ENCODE peak calls at places on chromosomes 7 and 10, in ten cellular contexts. A is CD8-positive, alpha-beta memory T cell; M is GM23248; J is transverse colon; H is A549; G is CD4-positive, alpha-beta memory T cell; I is mucosa of descending colon; F is tibial artery; O is right cardiac atrium; K is lung. P is an unnamed sample. For H3K9me3, the result is how much of the 10 kb centered on the place peaks cover.

GRCh38 chr7:7271094-7271874 is 88.9 kb downstream of the C1GALT1 start:
- DNase-seq in G (no peak), K (no peak), J (peak), F (no peak), O (no peak), M (no peak), A (no peak), H (no peak), I (peak), P (no peak)

GRCh38 chr10:15252396-15252795 is 83.9 kb upstream of the NMT2 start:
- DNase-seq in K (no peak), I (no peak), F (no peak), H (no peak), G (no peak), O (no peak), M (no peak), A (no peak), J (no peak), P (no peak)

GRCh38 chr10:62183442-62183841 is 85.2 kb downstream of the RTKN2 start:
- DNase-seq in G (peak), O (no peak), I (no peak), A (peak), F (no peak), J (no peak), H (no peak), K (no peak), M (no peak), P (peak)

GRCh38 chr7:115008465-115009114 is 86.7 kb downstream of the MDFIC start:
- DNase-seq in J (peak), M (peak), I (peak), K (peak), G (peak), H (no peak), A (peak), F (peak), O (peak), P (no peak)

GRCh38 chr10:533611-534566 is 155.6 kb downstream of the DIP2C start:
- DNase-seq in G (no peak), K (no peak), J (no peak), I (no peak), A (no peak), F (peak), O (no peak), H (no peak), M (no peak), P (no peak)

GRCh38 chr10:80324086-80324485 is 32.5 kb downstream of the DYDC1 start:
- DNase-seq in I (no peak), J (no peak), K (no peak), A (no peak), O (no peak), H (no peak), M (peak), G (no peak), F (no peak), P (no peak)

GRCh38 chr7:455110-455928 is 64.3 kb downstream of the PDGFA start:
- DNase-seq in G (no peak), I (peak), A (no peak), M (no peak), H (no peak), K (no peak), J (peak), F (peak), O (peak), P (no peak)

GRCh38 chr10:74151879-74152722 is 1.1 kb downstream of the ADK start:
- DNase-seq in H (no peak), F (no peak), M (peak), I (no peak), A (no peak), J (no peak), K (no peak), O (no peak), G (no peak), P (no peak)

GRCh38 chr7:131007439-131008330 is 273.7 kb upstream of the KLF14 start:
- DNase-seq in K (peak), G (peak), M (peak), I (peak), H (peak), J (peak), O (peak), A (peak), F (no peak), P (peak)

GRCh38 chr10:86668297-86669165 is at the start of gene LDB3:
- DNase-seq in F (peak), I (no peak), O (peak), A (no peak), J (peak), H (no peak), G (no peak), K (no peak), M (no peak), P (no peak)

GRCh38 chr10:75512534-75512933 is 81.1 kb downstream of the LRMDA start:
- DNase-seq in M (no peak), A (no peak), H (no peak), F (no peak), O (no peak), J (no peak), K (peak), I (peak), G (no peak), P (no peak)

GRCh38 chr10:28774051-28774995 is 97.0 kb downstream of the BAMBI start:
- DNase-seq in I (no peak), O (no peak), G (no peak), F (no peak), J (no peak), M (no peak), A (no peak), K (no peak), H (no peak), P (no peak)

GRCh38 chr7:152970481-152970880 is 210.9 kb downstream of the ACTR3B start:
- DNase-seq in G (no peak), I (no peak), J (no peak), O (no peak), K (no peak), A (no peak), F (no peak), M (no peak), H (no peak), P (no peak)

GRCh38 chr7:21269021-21269420 is 158.9 kb upstream of the SP4 start:
- DNase-seq in A (no peak), F (no peak), K (no peak), M (no peak), O (no peak), G (no peak), J (no peak), I (no peak), H (no peak), P (no peak)

GRCh38 chr7:29464693-29465092 is 98.9 kb upstream of the PRR15 start:
- DNase-seq in I (no peak), G (no peak), M (no peak), K (no peak), H (no peak), J (no peak), O (no peak), F (no peak), A (no peak), P (no peak)

GRCh38 chr7:150879345-150879744 is 27.0 kb downstream of the AOC1 start:
- DNase-seq in H (no peak), G (no peak), M (no peak), O (no peak), A (no peak), I (no peak), F (no peak), J (no peak), K (no peak), P (no peak)

GRCh38 chr7:87212478-87212877 is 7.1 kb downstream of the TMEM243 start:
- DNase-seq in J (no peak), G (no peak), H (no peak), F (no peak), O (no peak), A (no peak), M (no peak), K (no peak), I (no peak), P (no peak)

GRCh38 chr10:102235598-102235920 is 5.8 kb downstream of the PITX3 start:
- DNase-seq in H (peak), A (no peak), K (no peak), O (no peak), J (no peak), M (peak), G (no peak), I (no peak), F (no peak), P (no peak)

GRCh38 chr10:121910673-121911420 is 17.0 kb downstream of the ATE1 start:
- DNase-seq in M (peak), F (no peak), I (no peak), J (no peak), G (no peak), K (no peak), A (no peak), O (no peak), H (peak), P (no peak)

GRCh38 chr10:113480081-113480360 is 72.8 kb upstream of the HABP2 start:
- DNase-seq in K (no peak), J (no peak), O (no peak), I (no peak), H (no peak), A (no peak), F (no peak), M (no peak), G (no peak), P (no peak)

GRCh38 chr10:121722665-121723064 is 124.4 kb upstream of the FGFR2 start:
- DNase-seq in J (no peak), O (no peak), M (peak), A (no peak), K (no peak), G (no peak), H (no peak), I (no peak), F (no peak), P (no peak)

GRCh38 chr7:124276005-124276606 is 243.2 kb upstream of the TMEM229A start:
- DNase-seq in M (no peak), O (no peak), A (no peak), F (no peak), I (no peak), J (peak), H (peak), G (no peak), K (no peak), P (no peak)

GRCh38 chr7:4058158-4058557 is 623.9 kb upstream of the FOXK1 start:
- DNase-seq in F (no peak), G (no peak), O (no peak), M (no peak), H (no peak), J (no peak), I (no peak), K (no peak), A (no peak), P (no peak)

GRCh38 chr7:29398011-29398410 is 165.6 kb upstream of the PRR15 start:
- DNase-seq in J (no peak), H (no peak), G (no peak), I (no peak), M (no peak), F (no peak), O (no peak), K (no peak), A (no peak), P (no peak)

GRCh38 chr7:135991906-135992305 is 14.7 kb upstream of the MTPN start:
- DNase-seq in I (no peak), K (no peak), J (no peak), F (no peak), O (no peak), M (no peak), A (no peak), H (no peak), G (no peak), P (no peak)

GRCh38 chr10:109386921-109387320 is 536.4 kb downstream of the XPNPEP1 start:
- DNase-seq in A (no peak), K (no peak), F (no peak), G (no peak), H (no peak), I (no peak), M (no peak), O (no peak), J (no peak), P (no peak)

GRCh38 chr7:151711435-151711872 is 165.5 kb downstream of the PRKAG2 start:
- DNase-seq in K (no peak), H (no peak), A (no peak), M (no peak), G (no peak), I (no peak), O (no peak), J (no peak), F (no peak), P (no peak)

GRCh38 chr7:127717502-127718125 is 65.6 kb downstream of the SND1 start:
- DNase-seq in G (no peak), F (no peak), I (no peak), A (no peak), H (no peak), O (no peak), K (no peak), J (no peak), M (peak), P (no peak)

GRCh38 chr10:95651346-95652115 is 5.0 kb downstream of the ALDH18A1 start:
- DNase-seq in I (no peak), H (no peak), O (no peak), M (peak), K (no peak), J (no peak), G (no peak), F (no peak), A (no peak), P (no peak)

GRCh38 chr10:97768322-97769315 is 3.2 kb downstream of the SFRP5 start:
- DNase-seq in H (no peak), M (no peak), F (no peak), J (no peak), I (no peak), G (no peak), K (no peak), A (no peak), O (no peak), P (no peak)

GRCh38 chr10:97037365-97038361 is 148.1 kb downstream of the SLIT1 start:
- DNase-seq in O (peak), M (peak), G (peak), K (peak), A (peak), H (peak), I (peak), F (peak), J (peak), P (peak)

GRCh38 chr7:47811632-47812380 is 136.5 kb downstream of the PKD1L1 start:
- DNase-seq in F (peak), M (no peak), I (no peak), G (no peak), A (no peak), O (no peak), H (no peak), J (no peak), K (no peak), P (no peak)

GRCh38 chr10:126500185-126500584 is 111.9 kb upstream of the ADAM12 start:
- DNase-seq in J (no peak), A (no peak), H (no peak), I (no peak), O (no peak), F (no peak), M (no peak), G (no peak), K (no peak), P (no peak)

GRCh38 chr7:132191418-132191817 is 384.9 kb downstream of the PLXNA4 start:
- DNase-seq in I (no peak), J (no peak), G (no peak), O (no peak), K (no peak), M (no peak), F (no peak), A (no peak), H (no peak), P (no peak)

GRCh38 chr10:66378117-66378876 is 547.5 kb upstream of the LRRTM3 start:
- DNase-seq in I (no peak), A (no peak), M (no peak), O (no peak), G (no peak), H (no peak), K (no peak), F (no peak), J (no peak), P (no peak)

GRCh38 chr7:24773646-24774045 is 16.4 kb upstream of the GSDME start:
- DNase-seq in A (no peak), H (no peak), G (no peak), M (no peak), J (no peak), I (no peak), K (no peak), F (no peak), O (no peak), P (no peak)

GRCh38 chr7:95276114-95276513 is 48.2 kb downstream of the PON1 start:
- DNase-seq in F (no peak), G (no peak), H (no peak), O (no peak), M (no peak), A (no peak), J (no peak), I (no peak), K (no peak), P (no peak)

GRCh38 chr7:35820858-35821257 is 20.0 kb downstream of the SEPTIN7 start:
- DNase-seq in A (no peak), H (no peak), F (no peak), O (no peak), K (no peak), I (no peak), M (no peak), G (no peak), J (no peak), P (no peak)

GRCh38 chr7:35817930-35818329 is 17.1 kb downstream of the SEPTIN7 start:
- DNase-seq in G (no peak), K (no peak), O (no peak), A (no peak), F (no peak), J (no peak), I (no peak), M (no peak), H (no peak), P (no peak)

GRCh38 chr7:35818513-35818912 is 17.7 kb downstream of the SEPTIN7 start:
- DNase-seq in F (no peak), G (no peak), I (no peak), A (no peak), K (no peak), H (no peak), O (no peak), M (no peak), J (no peak), P (no peak)

GRCh38 chr7:35819954-35820703 is 19.3 kb downstream of the SEPTIN7 start:
- DNase-seq in J (no peak), M (no peak), F (no peak), H (no peak), I (no peak), K (no peak), G (no peak), A (no peak), O (no peak), P (no peak)

DNA sequence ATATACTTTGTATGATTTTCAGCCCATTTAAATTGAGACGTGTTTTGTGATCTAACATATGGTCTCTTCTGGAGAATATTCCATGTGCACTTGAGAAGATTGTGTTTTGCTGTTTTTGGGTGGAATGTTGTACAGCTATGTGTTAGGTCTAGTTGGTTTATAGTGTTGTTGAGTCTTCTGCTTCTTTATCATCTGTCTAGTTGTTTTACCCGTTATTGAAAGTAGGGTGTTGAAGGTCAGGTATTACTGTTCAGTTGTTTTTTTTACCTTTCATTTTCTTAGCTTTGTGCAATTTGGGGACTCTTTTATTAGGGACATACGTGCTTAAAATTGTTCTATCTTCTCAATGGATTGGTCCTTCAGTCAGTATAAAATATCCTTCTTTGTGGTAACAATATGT is 18.5 kb downstream of the SEPTIN7 start:
- DNase-seq in J (no peak), H (no peak), O (no peak), M (no peak), K (no peak), F (no peak), A (no peak), G (no peak), I (no peak), P (no peak)
- H3K9me3 ChIP-seq in J (under half), H (under half), O (under half), M (under half), K (under half), F (under half), A (under half), G (under half), I (under half), P (under half)

DNA sequence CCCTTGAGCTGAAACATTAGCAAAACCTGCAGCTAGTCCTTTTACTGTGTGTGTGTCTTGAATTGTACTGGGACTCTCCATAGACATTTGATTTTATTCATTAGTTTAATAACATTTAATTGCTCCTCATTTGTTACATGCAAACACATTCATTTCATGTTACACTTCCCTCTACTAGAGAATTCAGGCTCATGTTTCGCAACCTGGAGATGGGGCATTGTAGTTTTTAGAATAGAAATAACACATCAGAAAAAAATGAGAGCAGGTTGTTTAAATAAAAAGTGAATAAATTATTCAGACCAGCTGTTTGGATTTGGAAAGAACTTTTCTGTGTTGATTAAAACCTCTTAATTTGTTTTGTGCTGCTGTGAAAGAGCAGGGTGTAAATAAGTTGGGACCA is 243.9 kb downstream of the ETV1 start:
- DNase-seq in G (no peak), O (no peak), F (no peak), H (no peak), A (no peak), J (no peak), I (no peak), M (no peak), K (no peak), P (no peak)
- H3K9me3 ChIP-seq in G (under half), O (under half), F (under half), H (under half), A (under half), J (under half), I (under half), M (under half), K (under half), P (under half)

DNA sequence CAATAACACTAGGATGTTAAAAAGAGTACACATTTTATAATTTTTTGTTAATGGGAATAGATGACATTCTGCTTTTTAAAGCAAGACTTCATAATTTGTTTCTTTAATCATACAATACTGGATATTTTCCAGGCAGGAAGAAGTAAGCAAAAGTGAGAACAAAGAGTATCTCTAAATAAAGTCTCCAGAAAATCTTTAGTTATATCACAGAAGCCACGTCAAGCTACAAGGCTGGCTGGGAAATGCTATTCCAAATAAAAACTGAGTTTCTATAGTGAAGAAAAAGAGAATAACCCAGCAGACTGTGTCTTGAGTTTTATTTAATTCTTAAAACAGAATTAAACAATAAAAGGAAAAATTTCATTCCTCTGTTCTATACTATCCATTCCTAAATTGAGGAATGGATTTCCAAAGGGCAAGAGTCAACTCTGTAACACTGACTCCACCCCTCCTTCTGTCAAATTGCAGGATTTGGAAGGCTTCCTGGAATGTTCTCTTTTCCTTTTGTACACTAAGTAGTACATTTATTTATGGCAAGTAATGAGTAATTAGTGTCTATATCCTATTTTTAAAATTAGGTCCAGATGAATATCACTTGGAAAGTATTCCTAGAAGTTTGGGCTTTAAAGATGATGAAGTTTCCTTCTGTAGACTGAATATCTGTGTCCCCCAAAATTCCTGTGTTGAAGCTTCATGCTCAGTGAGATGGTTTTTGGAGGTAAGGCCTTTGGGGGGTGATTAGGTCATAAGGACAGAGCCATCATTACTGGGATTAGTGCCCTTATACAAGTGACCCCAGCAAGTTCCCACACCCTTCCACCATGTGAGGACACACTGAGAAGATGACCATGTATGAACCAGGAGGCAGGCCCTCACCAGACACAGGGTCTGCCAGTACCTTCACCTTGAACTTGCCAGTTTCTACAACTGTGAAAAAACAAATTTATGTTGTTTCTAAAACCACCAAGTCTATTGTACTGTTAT is 290.9 kb downstream of the CRPPA start:
- DNase-seq in J (no peak), H (no peak), M (peak), K (no peak), G (no peak), F (no peak), O (no peak), A (no peak), I (no peak), P (no peak)
- H3K9me3 ChIP-seq in J (under half), H (under half), M (under half), K (under half), G (under half), F (under half), O (under half), A (under half), I (under half), P (under half)

GRCh38 chr7:57641521-57642067 is 191.6 kb downstream of the ZNF716 start:
- DNase-seq in A (no peak), I (no peak), O (no peak), M (no peak), J (no peak), F (no peak), H (no peak), G (no peak), K (no peak), P (no peak)
- H3K9me3 ChIP-seq in A (under half), I (under half), O (under half), M (under half), J (under half), F (under half), H (under half), G (under half), K (under half), P (under half)

GRCh38 chr7:13414661-13415105 is 574.8 kb downstream of the ETV1 start:
- DNase-seq in O (no peak), F (no peak), A (no peak), G (no peak), M (peak), K (no peak), H (no peak), J (no peak), I (no peak), P (no peak)
- H3K9me3 ChIP-seq in O (under half), F (under half), A (under half), G (under half), M (under half), K (under half), H (under half), J (under half), I (under half), P (under half)